ENCODE peak calls at places on chromosome 11, in ten cellular contexts. One of them, this sample, is unnamed.

GRCh38 chr11:105401269-105401809 is 208.5 kb upstream of the GRIA4 start:
- DNase-seq in IMR-90: no peak
- DNase-seq in vagina: no peak
- DNase-seq in epithelial cell of prostate: no peak
- DNase-seq in RWPE1: no peak
- DNase-seq in CD8-positive, alpha-beta memory T cell: no peak
- DNase-seq in gastrocnemius medialis: no peak
- DNase-seq in Peyer's patch: no peak
- DNase-seq in aorta: no peak
- DNase-seq in substantia nigra: no peak
- DNase-seq in this sample: no peak

GRCh38 chr11:87039371-87039770 is 1.6 kb downstream of the TMEM135 start:
- DNase-seq in IMR-90: peak; percentile 19
- DNase-seq in vagina: no peak
- DNase-seq in epithelial cell of prostate: no peak
- DNase-seq in RWPE1: no peak
- DNase-seq in CD8-positive, alpha-beta memory T cell: no peak
- DNase-seq in gastrocnemius medialis: no peak
- DNase-seq in Peyer's patch: no peak
- DNase-seq in aorta: no peak
- DNase-seq in substantia nigra: no peak
- DNase-seq in this sample: no peak

GRCh38 chr11:112265659-112266409 is 5.2 kb upstream of the PLET1 start:
- DNase-seq in IMR-90: peak; percentile 34
- DNase-seq in vagina: peak; percentile 82
- DNase-seq in epithelial cell of prostate: no peak
- DNase-seq in RWPE1: no peak
- DNase-seq in CD8-positive, alpha-beta memory T cell: no peak
- DNase-seq in gastrocnemius medialis: no peak
- DNase-seq in Peyer's patch: no peak
- DNase-seq in aorta: no peak
- DNase-seq in substantia nigra: no peak
- DNase-seq in this sample: no peak

GRCh38 chr11:68328374-68329091 is 16.1 kb downstream of the LRP5 start:
- DNase-seq in IMR-90: no peak
- DNase-seq in vagina: no peak
- DNase-seq in epithelial cell of prostate: no peak
- DNase-seq in RWPE1: no peak
- DNase-seq in CD8-positive, alpha-beta memory T cell: no peak
- DNase-seq in gastrocnemius medialis: no peak
- DNase-seq in Peyer's patch: no peak
- DNase-seq in aorta: no peak
- DNase-seq in substantia nigra: peak; percentile 54
- DNase-seq in this sample: peak; percentile 40

GRCh38 chr11:100799445-100799844 is 112.4 kb downstream of the ARHGAP42 start:
- DNase-seq in IMR-90: no peak
- DNase-seq in vagina: no peak
- DNase-seq in epithelial cell of prostate: no peak
- DNase-seq in RWPE1: no peak
- DNase-seq in CD8-positive, alpha-beta memory T cell: no peak
- DNase-seq in gastrocnemius medialis: no peak
- DNase-seq in Peyer's patch: no peak
- DNase-seq in aorta: no peak
- DNase-seq in substantia nigra: no peak
- DNase-seq in this sample: no peak

GRCh38 chr11:71372693-71373657 is 75.2 kb downstream of the DHCR7 start:
- DNase-seq in IMR-90: peak; percentile 50
- DNase-seq in vagina: no peak
- DNase-seq in epithelial cell of prostate: no peak
- DNase-seq in RWPE1: peak; percentile 41
- DNase-seq in CD8-positive, alpha-beta memory T cell: no peak
- DNase-seq in gastrocnemius medialis: no peak
- DNase-seq in Peyer's patch: no peak
- DNase-seq in aorta: no peak
- DNase-seq in substantia nigra: no peak
- DNase-seq in this sample: no peak

GRCh38 chr11:15072551-15073143 is 746 bp upstream of the CALCB start:
- DNase-seq in IMR-90: no peak
- DNase-seq in vagina: no peak
- DNase-seq in epithelial cell of prostate: no peak
- DNase-seq in RWPE1: no peak
- DNase-seq in CD8-positive, alpha-beta memory T cell: no peak
- DNase-seq in gastrocnemius medialis: no peak
- DNase-seq in Peyer's patch: no peak
- DNase-seq in aorta: peak; percentile 65
- DNase-seq in substantia nigra: no peak
- DNase-seq in this sample: no peak

GRCh38 chr11:43578346-43579170 is 102.0 kb upstream of the HSD17B12 start:
- DNase-seq in IMR-90: peak; percentile 74
- DNase-seq in vagina: no peak
- DNase-seq in epithelial cell of prostate: peak; percentile 14
- DNase-seq in RWPE1: peak; percentile 47
- DNase-seq in CD8-positive, alpha-beta memory T cell: no peak
- DNase-seq in gastrocnemius medialis: no peak
- DNase-seq in Peyer's patch: no peak
- DNase-seq in aorta: no peak
- DNase-seq in substantia nigra: no peak
- DNase-seq in this sample: no peak

DNA sequence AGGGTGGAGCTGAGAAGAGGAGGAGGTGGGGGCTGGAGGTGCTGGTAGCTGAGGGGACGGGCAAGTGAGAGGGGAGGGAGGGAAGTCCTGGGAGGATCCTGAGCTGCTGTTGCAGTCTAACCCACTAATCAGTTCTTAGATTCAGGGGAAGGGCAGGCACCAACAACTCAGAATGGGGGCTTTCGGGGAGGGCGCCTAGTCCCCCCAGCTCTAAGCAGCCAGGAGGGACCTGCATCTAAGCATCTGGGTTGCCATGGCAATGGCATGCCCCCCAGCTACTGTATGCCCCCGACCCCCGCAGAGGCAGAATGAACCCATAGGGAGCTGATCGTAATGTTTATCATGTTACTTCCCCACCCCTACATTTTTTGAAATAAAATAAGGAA is 24.4 kb downstream of the FADS3 start:
- DNase-seq in IMR-90: no peak
- DNase-seq in vagina: no peak
- DNase-seq in epithelial cell of prostate: no peak
- DNase-seq in RWPE1: no peak
- DNase-seq in CD8-positive, alpha-beta memory T cell: no peak
- DNase-seq in gastrocnemius medialis: no peak
- DNase-seq in Peyer's patch: no peak
- DNase-seq in aorta: no peak
- DNase-seq in substantia nigra: no peak
- DNase-seq in this sample: no peak
- H3K27ac ChIP-seq in IMR-90: no peak overlapping the region
- H3K27ac ChIP-seq in vagina: no peak overlapping the region
- H3K27ac ChIP-seq in epithelial cell of prostate: no peak overlapping the region
- H3K27ac ChIP-seq in RWPE1: peak overlapping the region; percentile 73
- H3K27ac ChIP-seq in CD8-positive, alpha-beta memory T cell: no peak overlapping the region
- H3K27ac ChIP-seq in gastrocnemius medialis: no peak overlapping the region
- H3K27ac ChIP-seq in Peyer's patch: no peak overlapping the region
- H3K27ac ChIP-seq in aorta: no peak overlapping the region
- H3K27ac ChIP-seq in substantia nigra: no peak overlapping the region
- H3K27ac ChIP-seq in this sample: no peak overlapping the region

DNA sequence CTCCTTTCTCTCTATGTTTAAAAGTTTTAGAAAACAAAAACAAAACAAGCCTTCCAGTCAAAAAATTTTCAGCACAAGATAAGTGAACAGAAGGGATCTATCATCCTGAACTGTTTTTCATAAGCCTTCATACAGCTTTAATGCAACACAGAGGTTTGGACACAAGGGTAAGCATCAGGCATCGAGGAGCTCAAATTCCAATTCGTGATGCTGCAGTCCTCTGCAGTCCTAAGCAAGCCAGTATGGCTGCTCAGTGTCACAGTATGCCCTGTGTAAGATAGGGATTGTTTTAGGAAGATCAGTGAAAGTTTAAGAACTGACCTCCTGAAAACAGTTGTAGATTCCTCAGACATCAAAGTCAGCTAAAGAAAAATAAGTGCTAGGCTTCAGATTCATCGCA is 740.9 kb downstream of the NTM start:
- DNase-seq in IMR-90: peak; percentile 39
- DNase-seq in vagina: no peak
- DNase-seq in epithelial cell of prostate: no peak
- DNase-seq in RWPE1: no peak
- DNase-seq in CD8-positive, alpha-beta memory T cell: no peak
- DNase-seq in gastrocnemius medialis: no peak
- DNase-seq in Peyer's patch: no peak
- DNase-seq in aorta: no peak
- DNase-seq in substantia nigra: no peak
- DNase-seq in this sample: no peak
- H3K27ac ChIP-seq in IMR-90: peak overlapping the region; percentile 82
- H3K27ac ChIP-seq in vagina: no peak overlapping the region
- H3K27ac ChIP-seq in epithelial cell of prostate: peak overlapping the region; percentile 46
- H3K27ac ChIP-seq in RWPE1: no peak overlapping the region
- H3K27ac ChIP-seq in CD8-positive, alpha-beta memory T cell: no peak overlapping the region
- H3K27ac ChIP-seq in gastrocnemius medialis: no peak overlapping the region
- H3K27ac ChIP-seq in Peyer's patch: no peak overlapping the region
- H3K27ac ChIP-seq in aorta: no peak overlapping the region
- H3K27ac ChIP-seq in substantia nigra: no peak overlapping the region
- H3K27ac ChIP-seq in this sample: no peak overlapping the region

GRCh38 chr11:61917357-61918109 is at the start of gene RAB3IL1:
- DNase-seq in IMR-90: no peak
- DNase-seq in vagina: peak; percentile 92
- DNase-seq in epithelial cell of prostate: no peak
- DNase-seq in RWPE1: peak; percentile 41
- DNase-seq in CD8-positive, alpha-beta memory T cell: no peak
- DNase-seq in gastrocnemius medialis: peak; percentile 52
- DNase-seq in Peyer's patch: no peak
- DNase-seq in aorta: peak; percentile 90
- DNase-seq in substantia nigra: no peak
- DNase-seq in this sample: no peak
- H3K27ac ChIP-seq in IMR-90: peak within 1 kb of the TSS; percentile 7
- H3K27ac ChIP-seq in vagina: peak within 1 kb of the TSS; percentile 85
- H3K27ac ChIP-seq in epithelial cell of prostate: no peak within 1 kb of the TSS
- H3K27ac ChIP-seq in RWPE1: no peak within 1 kb of the TSS
- H3K27ac ChIP-seq in CD8-positive, alpha-beta memory T cell: peak within 1 kb of the TSS; percentile 31
- H3K27ac ChIP-seq in gastrocnemius medialis: peak within 1 kb of the TSS; percentile 77
- H3K27ac ChIP-seq in Peyer's patch: peak within 1 kb of the TSS; percentile 55
- H3K27ac ChIP-seq in aorta: no peak within 1 kb of the TSS
- H3K27ac ChIP-seq in substantia nigra: peak within 1 kb of the TSS; percentile 71
- H3K27ac ChIP-seq in this sample: peak within 1 kb of the TSS; percentile 46

DNA sequence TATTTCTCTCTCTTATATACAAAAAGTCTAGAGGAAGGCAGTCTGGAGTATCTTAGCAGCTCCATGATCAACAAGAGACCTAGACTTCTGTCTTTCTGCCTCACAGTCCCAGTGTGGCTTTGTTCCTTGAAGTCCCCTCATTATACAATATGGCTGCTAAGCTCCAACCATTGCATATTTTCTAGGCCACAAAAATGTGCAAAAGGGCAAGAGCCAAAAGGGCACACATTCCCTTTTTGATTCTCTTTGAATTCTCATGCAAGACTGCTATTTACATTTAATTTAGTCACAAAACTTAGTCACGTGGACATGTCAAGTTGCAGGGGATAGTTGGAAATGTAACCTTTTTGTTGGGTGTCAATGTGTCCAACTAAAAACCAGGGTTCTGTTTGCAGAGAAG is 64.2 kb upstream of the OLFML1 start:
- DNase-seq in IMR-90: no peak
- DNase-seq in vagina: no peak
- DNase-seq in epithelial cell of prostate: no peak
- DNase-seq in RWPE1: no peak
- DNase-seq in CD8-positive, alpha-beta memory T cell: no peak
- DNase-seq in gastrocnemius medialis: no peak
- DNase-seq in Peyer's patch: no peak
- DNase-seq in aorta: no peak
- DNase-seq in substantia nigra: no peak
- DNase-seq in this sample: no peak
- H3K27ac ChIP-seq in IMR-90: no peak overlapping the region
- H3K27ac ChIP-seq in vagina: no peak overlapping the region
- H3K27ac ChIP-seq in epithelial cell of prostate: no peak overlapping the region
- H3K27ac ChIP-seq in RWPE1: no peak overlapping the region
- H3K27ac ChIP-seq in CD8-positive, alpha-beta memory T cell: no peak overlapping the region
- H3K27ac ChIP-seq in gastrocnemius medialis: no peak overlapping the region
- H3K27ac ChIP-seq in Peyer's patch: no peak overlapping the region
- H3K27ac ChIP-seq in aorta: no peak overlapping the region
- H3K27ac ChIP-seq in substantia nigra: no peak overlapping the region
- H3K27ac ChIP-seq in this sample: no peak overlapping the region